ENCODE peak calls at places on chromosomes 13 and 19, in four cellular contexts. One of them, this sample, is unnamed.

GRCh38 chr19:37997911-37998344 is 90.9 kb downstream of the SIPA1L3 start:
- DNase-seq in HuH-7: no peak
- DNase-seq in central memory CD4-positive, alpha-beta T cell: no peak
- DNase-seq in mesothelial cell of epicardium: no peak
- DNase-seq in this sample: peak

GRCh38 chr19:10431943-10432735 is 11.8 kb downstream of the PDE4A start:
- DNase-seq in HuH-7: peak
- DNase-seq in central memory CD4-positive, alpha-beta T cell: peak
- DNase-seq in mesothelial cell of epicardium: no peak
- DNase-seq in this sample: no peak

GRCh38 chr19:28425431-28425931 is 787.5 kb downstream of the UQCRFS1 start:
- DNase-seq in HuH-7: no peak
- DNase-seq in central memory CD4-positive, alpha-beta T cell: no peak
- DNase-seq in mesothelial cell of epicardium: no peak
- DNase-seq in this sample: no peak

GRCh38 chr13:111117289-111117688 is 2.2 kb downstream of the ARHGEF7 start:
- DNase-seq in HuH-7: no peak
- DNase-seq in central memory CD4-positive, alpha-beta T cell: no peak
- DNase-seq in mesothelial cell of epicardium: no peak
- DNase-seq in this sample: no peak

GRCh38 chr19:34662919-34663318 is 14.0 kb downstream of the SCGB2B2 start:
- DNase-seq in HuH-7: peak
- DNase-seq in central memory CD4-positive, alpha-beta T cell: peak
- DNase-seq in mesothelial cell of epicardium: no peak
- DNase-seq in this sample: no peak

GRCh38 chr13:20566424-20566916 is 487 bp upstream of the IFT88 start:
- DNase-seq in HuH-7: peak
- DNase-seq in central memory CD4-positive, alpha-beta T cell: no peak
- DNase-seq in mesothelial cell of epicardium: no peak
- DNase-seq in this sample: peak

GRCh38 chr19:11549386-11549953 is 9.6 kb downstream of the ELOF1 start:
- DNase-seq in HuH-7: no peak
- DNase-seq in central memory CD4-positive, alpha-beta T cell: no peak
- DNase-seq in mesothelial cell of epicardium: no peak
- DNase-seq in this sample: no peak

GRCh38 chr13:107678075-107678689 is 537.2 kb downstream of the LIG4 start:
- DNase-seq in HuH-7: peak
- DNase-seq in central memory CD4-positive, alpha-beta T cell: no peak
- DNase-seq in mesothelial cell of epicardium: no peak
- DNase-seq in this sample: no peak

GRCh38 chr19:2549701-2550191 is 73.8 kb downstream of the GADD45B start:
- DNase-seq in HuH-7: no peak
- DNase-seq in central memory CD4-positive, alpha-beta T cell: no peak
- DNase-seq in mesothelial cell of epicardium: no peak
- DNase-seq in this sample: no peak

GRCh38 chr19:18648971-18649310 is 12.1 kb downstream of the KLHL26 start:
- DNase-seq in HuH-7: no peak
- DNase-seq in central memory CD4-positive, alpha-beta T cell: no peak
- DNase-seq in mesothelial cell of epicardium: no peak
- DNase-seq in this sample: no peak

GRCh38 chr19:31356587-31357314 is 7.5 kb upstream of the TSHZ3 start:
- DNase-seq in HuH-7: no peak
- DNase-seq in central memory CD4-positive, alpha-beta T cell: peak
- DNase-seq in mesothelial cell of epicardium: no peak
- DNase-seq in this sample: no peak

GRCh38 chr13:97621025-97621424 is 187.1 kb downstream of the RAP2A start:
- DNase-seq in HuH-7: no peak
- DNase-seq in central memory CD4-positive, alpha-beta T cell: no peak
- DNase-seq in mesothelial cell of epicardium: no peak
- DNase-seq in this sample: no peak

GRCh38 chr13:102035969-102036368 is 365.9 kb downstream of the FGF14 start:
- DNase-seq in HuH-7: no peak
- DNase-seq in central memory CD4-positive, alpha-beta T cell: no peak
- DNase-seq in mesothelial cell of epicardium: no peak
- DNase-seq in this sample: no peak

This sample was measured in A549.